ENCODE peak calls at places on chromosomes 2 and 18, in four cellular contexts. Z is heart left ventricle, F is GM10248, G is T-helper 2 cell. X is an unnamed sample.

GRCh38 chr2:137161250-137161649 is 395.9 kb downstream of the THSD7B start:
- DNase-seq in F (no peak), G (no peak), Z (no peak), X (no peak)

GRCh38 chr18:61466736-61467135 is 133.5 kb downstream of the CDH20 start:
- DNase-seq in Z (no peak), F (no peak), G (no peak), X (no peak)

GRCh38 chr18:2887470-2887869 is 40.7 kb downstream of the EMILIN2 start:
- DNase-seq in G (no peak), F (no peak), Z (no peak), X (no peak)

GRCh38 chr2:150169230-150169629 is 318.2 kb downstream of the RND3 start:
- DNase-seq in F (no peak), G (no peak), Z (peak; percentile 47), X (no peak)

GRCh38 chr2:168456526-168457176 is 579 bp downstream of the CERS6 start:
- DNase-seq in F (no peak), Z (peak; percentile 32), G (peak; percentile 68), X (peak; percentile 76)

GRCh38 chr2:26515771-26516170 is 37.8 kb upstream of the OTOF start:
- DNase-seq in F (no peak), Z (no peak), G (no peak), X (no peak)

GRCh38 chr18:39134255-39134654 is 1568.7 kb upstream of the CELF4 start:
- DNase-seq in F (no peak), Z (no peak), G (no peak), X (no peak)

GRCh38 chr2:54665436-54665856 is 58.0 kb upstream of the EML6 start:
- DNase-seq in F (peak; percentile 38), Z (no peak), G (peak; percentile 81), X (peak; percentile 64)

GRCh38 chr18:28411806-28412205 is 234.9 kb upstream of the CDH2 start:
- DNase-seq in G (no peak), Z (peak; percentile 67), F (no peak), X (no peak)

GRCh38 chr2:101596346-101596745 is 101.2 kb upstream of the MAP4K4 start:
- DNase-seq in Z (no peak), F (no peak), G (no peak), X (no peak)

GRCh38 chr2:95279435-95280035 is 5.3 kb downstream of the PROM2 start:
- DNase-seq in F (no peak), G (no peak), Z (no peak), X (no peak)

GRCh38 chr2:97737421-97738235 is 24.3 kb downstream of the ZAP70 start:
- DNase-seq in G (no peak), Z (peak; percentile 19), F (no peak), X (no peak)

GRCh38 chr18:32891797-32892196 is 119.0 kb upstream of the KLHL14 start:
- DNase-seq in G (no peak), F (no peak), Z (no peak), X (no peak)

GRCh38 chr2:48707466-48707865 is 48.1 kb downstream of the LHCGR start:
- DNase-seq in G (peak; percentile 34), Z (no peak), F (no peak), X (no peak)

GRCh38 chr2:239629936-239630617 is 229.3 kb upstream of the HDAC4 start:
- DNase-seq in G (no peak), Z (no peak), F (no peak), X (no peak)

GRCh38 chr18:11906926-11907874 is 917 bp downstream of the MPPE1 start:
- DNase-seq in G (no peak), F (no peak), Z (no peak), X (no peak)

GRCh38 chr2:194260185-194260584 is 1396.8 kb upstream of the SLC39A10 start:
- DNase-seq in F (no peak), G (no peak), Z (no peak), X (no peak)

GRCh38 chr2:111117666-111118454 is 2.9 kb upstream of the BCL2L11 start:
- DNase-seq in F (no peak), Z (peak; percentile 33), G (peak; percentile 25), X (peak; percentile 57)

GRCh38 chr2:132937629-132938028 is 267.6 kb upstream of the LYPD1 start:
- DNase-seq in F (no peak), G (no peak), Z (no peak), X (no peak)

GRCh38 chr2:95359035-95359434 is 43.5 kb upstream of the FAHD2A start:
- DNase-seq in F (no peak), G (no peak), Z (no peak), X (no peak)

GRCh38 chr2:127877136-127877535 is 8.6 kb downstream of the AMMECR1L start:
- DNase-seq in Z (no peak), G (peak; percentile 17), F (no peak), X (no peak)

GRCh38 chr2:112542974-112543760 is 902 bp downstream of the POLR1B start:
- DNase-seq in Z (no peak), G (peak; percentile 54), F (no peak), X (no peak)

GRCh38 chr2:176081993-176082884 is 1.5 kb downstream of the EVX2 start:
- DNase-seq in G (no peak), Z (no peak), F (no peak), X (peak; percentile 73)

GRCh38 chr2:52269696-52270485 is 1238.0 kb upstream of the NRXN1 start:
- DNase-seq in G (no peak), Z (no peak), F (no peak), X (no peak)

GRCh38 chr2:42359304-42359749 is 1.7 kb downstream of the COX7A2L start:
- DNase-seq in G (peak; percentile 50), Z (no peak), F (no peak), X (no peak)

GRCh38 chr18:25136416-25137132 is 215.4 kb downstream of the ZNF521 start:
- DNase-seq in F (no peak), G (no peak), Z (peak; percentile 48), X (no peak)

GRCh38 chr18:318791-319291 is 51.0 kb upstream of the THOC1 start:
- DNase-seq in Z (no peak), G (no peak), F (no peak), X (no peak)

GRCh38 chr2:230748087-230748486 is 35.4 kb downstream of the CAB39 start:
- DNase-seq in Z (no peak), F (no peak), G (peak; percentile 68), X (no peak)